ENCODE peak calls at places on chromosomes 1 and 21, in ten cellular contexts. H, B, J, Z, F, G, P, W, R and X are unnamed samples.

GRCh38 chr1:155253797-155254196 is 1.5 kb downstream of the ENTREP3 start:
- DNase-seq in H (no peak), B (no peak), J (no peak), Z (no peak), F (no peak), G (no peak), P (no peak), W (no peak), R (peak), X (peak)

GRCh38 chr1:5108740-5109139 is 454.3 kb downstream of the AJAP1 start:
- DNase-seq in H (no peak), B (no peak), J (no peak), Z (no peak), F (no peak), G (no peak), P (no peak), W (no peak), R (no peak), X (no peak)

GRCh38 chr1:27862671-27863551 is 9.4 kb upstream of the THEMIS2 start:
- DNase-seq in H (no peak), B (peak), J (no peak), Z (no peak), F (peak), G (no peak), P (peak), W (peak), R (peak), X (peak)

GRCh38 chr1:18542351-18542750 is 61.6 kb downstream of the KLHDC7A start:
- DNase-seq in H (no peak), B (no peak), J (no peak), Z (peak), F (no peak), G (no peak), P (no peak), W (no peak), R (no peak), X (no peak)

GRCh38 chr1:2949966-2950925 is 71.0 kb upstream of the ACTRT2 start:
- DNase-seq in H (no peak), B (no peak), J (no peak), Z (no peak), F (no peak), G (no peak), P (no peak), W (no peak), R (no peak), X (no peak)

GRCh38 chr1:50246869-50247268 is 138.1 kb downstream of the ELAVL4 start:
- DNase-seq in H (no peak), B (no peak), J (no peak), Z (no peak), F (no peak), G (no peak), P (no peak), W (no peak), R (no peak), X (peak)

GRCh38 chr1:78540056-78540455 is 49.3 kb downstream of the PTGFR start:
- DNase-seq in H (no peak), B (peak), J (no peak), Z (no peak), F (no peak), G (no peak), P (no peak), W (no peak), R (no peak), X (no peak)

GRCh38 chr1:229258031-229258850 is 12.7 kb upstream of the RAB4A start:
- DNase-seq in H (peak), B (no peak), J (peak), Z (peak), F (peak), G (peak), P (peak), W (peak), R (no peak), X (peak)

GRCh38 chr1:202159534-202160371 is 649 bp downstream of the PTPN7 start:
- DNase-seq in H (peak), B (no peak), J (peak), Z (no peak), F (peak), G (no peak), P (no peak), W (peak), R (no peak), X (no peak)

GRCh38 chr1:240491156-240491555 is 120.8 kb downstream of the GREM2 start:
- DNase-seq in H (no peak), B (peak), J (no peak), Z (no peak), F (no peak), G (no peak), P (no peak), W (no peak), R (no peak), X (peak)

GRCh38 chr1:32195531-32195930 is 4.9 kb upstream of the CCDC28B start:
- DNase-seq in H (no peak), B (no peak), J (no peak), Z (no peak), F (no peak), G (no peak), P (no peak), W (no peak), R (no peak), X (no peak)

GRCh38 chr1:234452566-234452965 is 26.4 kb downstream of the TARBP1 start:
- DNase-seq in H (no peak), B (no peak), J (no peak), Z (no peak), F (no peak), G (no peak), P (no peak), W (no peak), R (no peak), X (peak)

GRCh38 chr1:218664385-218665170 is 319.4 kb downstream of the TGFB2 start:
- DNase-seq in H (no peak), B (no peak), J (no peak), Z (no peak), F (no peak), G (no peak), P (peak), W (no peak), R (peak), X (peak)

GRCh38 chr1:1081311-1082238 is 7.5 kb upstream of the RNF223 start:
- DNase-seq in H (no peak), B (no peak), J (no peak), Z (no peak), F (no peak), G (no peak), P (no peak), W (no peak), R (no peak), X (no peak)

GRCh38 chr1:200644021-200644420 is 23.5 kb upstream of the KIF14 start:
- DNase-seq in H (no peak), B (no peak), J (no peak), Z (no peak), F (no peak), G (no peak), P (no peak), W (no peak), R (no peak), X (no peak)

GRCh38 chr1:211579434-211580302 is 707 bp upstream of the SLC30A1 start:
- DNase-seq in H (peak), B (no peak), J (no peak), Z (peak), F (peak), G (no peak), P (peak), W (peak), R (no peak), X (peak)

GRCh38 chr1:213326666-213327317 is 275.8 kb downstream of the RPS6KC1 start:
- DNase-seq in H (no peak), B (peak), J (no peak), Z (no peak), F (no peak), G (no peak), P (no peak), W (no peak), R (peak), X (no peak)

GRCh38 chr1:78831731-78832360 is 174.7 kb downstream of the ADGRL4 start:
- DNase-seq in H (no peak), B (peak), J (no peak), Z (no peak), F (peak), G (no peak), P (no peak), W (no peak), R (peak), X (peak)

GRCh38 chr1:100034465-100034864 is 64.7 kb downstream of the SLC35A3 start:
- DNase-seq in H (no peak), B (no peak), J (no peak), Z (no peak), F (peak), G (no peak), P (peak), W (no peak), R (no peak), X (peak)

GRCh38 chr1:200365897-200366426 is 43.9 kb downstream of the ZNF281 start:
- DNase-seq in H (no peak), B (no peak), J (no peak), Z (no peak), F (no peak), G (no peak), P (no peak), W (no peak), R (no peak), X (no peak)

GRCh38 chr1:31412732-31413404 is at the start of gene SERINC2:
- DNase-seq in H (no peak), B (no peak), J (no peak), Z (no peak), F (peak), G (no peak), P (peak), W (no peak), R (peak), X (peak)

GRCh38 chr1:119797137-119797536 is 14.1 kb downstream of the REG4 start:
- DNase-seq in H (no peak), B (no peak), J (no peak), Z (no peak), F (no peak), G (no peak), P (no peak), W (no peak), R (no peak), X (no peak)

GRCh38 chr1:30847358-30847972 is 61.1 kb downstream of the SDC3 start:
- DNase-seq in H (no peak), B (no peak), J (no peak), Z (no peak), F (peak), G (no peak), P (peak), W (no peak), R (peak), X (no peak)

GRCh38 chr21:29177800-29178199 is 47.4 kb downstream of the MAP3K7CL start:
- DNase-seq in H (no peak), B (no peak), J (no peak), Z (no peak), F (no peak), G (no peak), P (peak), W (no peak), R (no peak), X (no peak)

GRCh38 chr21:15301014-15301413 is 236.2 kb upstream of the NRIP1 start:
- DNase-seq in H (no peak), B (no peak), J (no peak), Z (no peak), F (no peak), G (no peak), P (no peak), W (no peak), R (peak), X (no peak)

GRCh38 chr21:28393279-28393678 is 599.4 kb downstream of the LTN1 start:
- DNase-seq in H (no peak), B (no peak), J (no peak), Z (no peak), F (peak), G (no peak), P (peak), W (no peak), R (peak), X (peak)

GRCh38 chr1:45442272-45442671 is 48.7 kb downstream of the TESK2 start:
- DNase-seq in H (no peak), B (peak), J (no peak), Z (no peak), F (peak), G (no peak), P (no peak), W (no peak), R (peak), X (peak)

GRCh38 chr1:219701453-219701852 is 88.5 kb upstream of the ZC3H11B start:
- DNase-seq in H (no peak), B (no peak), J (no peak), Z (no peak), F (no peak), G (no peak), P (no peak), W (no peak), R (no peak), X (no peak)

GRCh38 chr1:228813006-228813405 is 77.7 kb downstream of the RHOU start:
- DNase-seq in H (no peak), B (no peak), J (no peak), Z (no peak), F (no peak), G (no peak), P (peak), W (no peak), R (no peak), X (peak)

GRCh38 chr1:39695011-39695410 is 3.8 kb upstream of the HPCAL4 start:
- DNase-seq in H (no peak), B (no peak), J (no peak), Z (no peak), F (no peak), G (no peak), P (no peak), W (no peak), R (no peak), X (no peak)

GRCh38 chr1:50108497-50109073 is at the start of gene ELAVL4:
- DNase-seq in H (no peak), B (no peak), J (no peak), Z (peak), F (no peak), G (no peak), P (no peak), W (no peak), R (no peak), X (no peak)

GRCh38 chr1:226600254-226600653 is 51.7 kb downstream of the STUM start:
- DNase-seq in H (no peak), B (no peak), J (no peak), Z (no peak), F (no peak), G (no peak), P (no peak), W (no peak), R (no peak), X (no peak)

GRCh38 chr1:31666290-31666963 is 21.8 kb upstream of the PEF1 start:
- DNase-seq in H (no peak), B (peak), J (no peak), Z (no peak), F (no peak), G (no peak), P (peak), W (no peak), R (peak), X (peak)

GRCh38 chr1:204746838-204747442 is 61.4 kb upstream of the LRRN2 start:
- DNase-seq in H (peak), B (peak), J (peak), Z (peak), F (peak), G (peak), P (peak), W (peak), R (peak), X (peak)

GRCh38 chr1:109669246-109669948 is 1.5 kb downstream of the GSTM2 start:
- DNase-seq in H (no peak), B (no peak), J (no peak), Z (no peak), F (no peak), G (no peak), P (no peak), W (peak), R (no peak), X (no peak)

GRCh38 chr1:58157281-58157680 is 389.2 kb downstream of the OMA1 start:
- DNase-seq in H (no peak), B (no peak), J (no peak), Z (peak), F (no peak), G (no peak), P (no peak), W (no peak), R (no peak), X (no peak)

GRCh38 chr1:40003156-40004093 is 37.1 kb upstream of the CAP1 start:
- DNase-seq in H (no peak), B (no peak), J (no peak), Z (no peak), F (no peak), G (no peak), P (no peak), W (no peak), R (no peak), X (no peak)